ENCODE peak calls at places on chromosomes 6 and 20, in eight cellular contexts. U, Z, S, T, D, L, Y and O are unnamed samples.

GRCh38 chr6:168247456-168248147 is 72.0 kb downstream of the DACT2 start:
- DNase-seq in Z (no peak), S (peak; percentile 41), T (no peak), D (no peak), L (peak; percentile 68), U (no peak), Y (no peak), O (no peak)

GRCh38 chr20:38298768-38299288 is 5.1 kb upstream of the BPI start:
- DNase-seq in L (no peak), Y (no peak), D (no peak), Z (peak; percentile 60), U (peak; percentile 92), S (peak; percentile 41), T (peak; percentile 60), O (peak; percentile 76)

GRCh38 chr20:22529150-22530019 is 55.0 kb downstream of the FOXA2 start:
- DNase-seq in L (peak; percentile 21), S (no peak), D (no peak), T (no peak), U (no peak), Y (no peak), Z (no peak), O (no peak)

GRCh38 chr6:72661408-72661807 is 39.5 kb downstream of the KCNQ5 start:
- DNase-seq in U (no peak), L (no peak), Z (peak; percentile 20), Y (no peak), S (no peak), D (no peak), T (no peak), O (no peak)

GRCh38 chr6:87722831-87723726 is 21.0 kb upstream of the AKIRIN2 start:
- DNase-seq in Y (no peak), U (peak; percentile 95), L (no peak), D (peak; percentile 68), Z (peak; percentile 96), T (peak; percentile 98), S (peak; percentile 93), O (peak; percentile 91)

GRCh38 chr6:4010682-4011081 is 68.3 kb downstream of the FAM217A start:
- DNase-seq in Z (no peak), S (no peak), T (no peak), Y (no peak), D (no peak), U (no peak), L (no peak), O (no peak)

GRCh38 chr20:45685896-45686295 is 15.9 kb upstream of the WFDC11 start:
- DNase-seq in Y (no peak), U (peak; percentile 0), T (peak; percentile 19), S (peak; percentile 10), L (no peak), D (no peak), Z (peak; percentile 5), O (peak; percentile 5)

GRCh38 chr6:170165085-170165484 is 125.8 kb downstream of the DLL1 start:
- DNase-seq in L (no peak), Z (no peak), S (no peak), D (no peak), Y (no peak), U (no peak), T (no peak), O (no peak)

GRCh38 chr6:105808571-105808970 is 277.6 kb upstream of the PRDM1 start:
- DNase-seq in Z (no peak), L (no peak), U (no peak), D (no peak), Y (no peak), S (no peak), T (no peak), O (no peak)

GRCh38 chr6:169849396-169849795 is 98.0 kb downstream of the ERMARD start:
- DNase-seq in L (no peak), Z (no peak), Y (no peak), U (no peak), T (no peak), D (no peak), S (no peak), O (no peak)

GRCh38 chr6:41469951-41470340 is 76.2 kb upstream of the FOXP4 start:
- DNase-seq in D (no peak), Z (peak; percentile 44), U (no peak), L (no peak), T (no peak), S (no peak), Y (no peak), O (peak; percentile 62)

GRCh38 chr6:131861356-131861755 is 53.5 kb downstream of the ENPP1 start:
- DNase-seq in U (peak; percentile 38), D (no peak), Z (peak; percentile 81), L (no peak), T (peak; percentile 46), S (peak; percentile 35), Y (no peak), O (peak; percentile 89)

GRCh38 chr20:49237531-49237930 is 18.3 kb downstream of the DDX27 start:
- DNase-seq in Y (no peak), S (no peak), L (no peak), T (no peak), D (no peak), U (no peak), Z (no peak), O (no peak)

GRCh38 chr20:50226093-50226974 is 35.7 kb downstream of the CEBPB start:
- DNase-seq in U (peak; percentile 37), L (no peak), Z (peak; percentile 73), Y (no peak), T (peak; percentile 69), S (peak; percentile 69), D (no peak), O (peak; percentile 49)

GRCh38 chr20:45821942-45822341 is 5.2 kb downstream of the TNNC2 start:
- DNase-seq in Y (no peak), T (no peak), Z (no peak), U (no peak), D (no peak), L (no peak), S (no peak), O (no peak)